ENCODE peak calls at places on chromosomes 16 and 17, in nine cellular contexts. F is smooth muscle cell of the brain vasculature; P is tibial nerve; A is DMS153; L is A549; Q is NAMALWA; Y is activated T-cell treated with anti-CD3 and anti-CD28 coated beads, Interleukin-2, amount 50 U/mL, for 4 hours; T is HCEC 1CT; X is NCI-H1048. V is an unnamed sample.

GRCh38 chr17:2207815-2208515 is 95.6 kb downstream of the SMG6 start:
- DNase-seq in X (no peak), L (no peak), F (no peak), T (no peak), A (no peak), P (no peak), Q (no peak), Y (no peak), V (no peak)

GRCh38 chr17:62693616-62694415 is 66.3 kb downstream of the MRC2 start:
- DNase-seq in Y (no peak), T (no peak), F (no peak), A (no peak), P (no peak), Q (peak; percentile 37), X (no peak), L (no peak), V (no peak)

GRCh38 chr16:66026211-66026610 is 340.3 kb upstream of the CDH5 start:
- DNase-seq in F (no peak), Y (no peak), A (no peak), X (no peak), P (no peak), Q (no peak), T (no peak), L (peak; percentile 5), V (peak; percentile 15)

GRCh38 chr17:18116078-18116477 is 7.5 kb downstream of the MYO15A start:
- DNase-seq in X (no peak), L (no peak), T (no peak), Q (no peak), Y (no peak), P (no peak), F (no peak), A (no peak), V (no peak)

GRCh38 chr17:70168044-70168978 is 1.0 kb upstream of the KCNJ2 start:
- DNase-seq in P (peak; percentile 27), Y (no peak), X (no peak), L (peak; percentile 80), A (peak; percentile 44), Q (peak; percentile 26), T (peak; percentile 76), F (no peak), V (peak; percentile 59)

GRCh38 chr16:48029768-48030167 is 126.0 kb downstream of the ABCC12 start:
- DNase-seq in P (no peak), X (no peak), L (no peak), Y (no peak), T (no peak), A (no peak), F (no peak), Q (no peak), V (no peak)

GRCh38 chr17:48575066-48575582 is 3.0 kb downstream of the HOXB4 start:
- DNase-seq in Q (no peak), P (no peak), X (no peak), L (no peak), T (peak; percentile 54), A (peak; percentile 90), Y (no peak), F (no peak), V (no peak)

GRCh38 chr17:50064253-50064991 is 8.5 kb downstream of the ITGA3 start:
- DNase-seq in Q (no peak), F (peak; percentile 60), L (peak; percentile 94), Y (no peak), T (peak; percentile 99), P (no peak), X (no peak), A (no peak), V (peak; percentile 100)

GRCh38 chr17:75476274-75476673 is 19.8 kb downstream of the TMEM94 start:
- DNase-seq in Q (no peak), F (no peak), X (no peak), T (no peak), A (no peak), P (no peak), Y (no peak), L (no peak), V (no peak)

GRCh38 chr16:12271006-12271405 is 294.5 kb downstream of the SNX29 start:
- DNase-seq in L (peak; percentile 39), Y (no peak), T (peak; percentile 53), P (no peak), X (no peak), F (no peak), A (peak; percentile 44), Q (no peak), V (peak; percentile 59)

GRCh38 chr17:39244600-39245570 is 19.1 kb upstream of the STAC2 start:
- DNase-seq in X (peak; percentile 68), T (peak; percentile 64), Y (peak; percentile 90), F (peak; percentile 76), Q (peak; percentile 91), L (peak; percentile 91), P (peak; percentile 87), A (peak; percentile 77), V (peak; percentile 81)

GRCh38 chr17:77234695-77235094 is 93.9 kb downstream of the SEC14L1 start:
- DNase-seq in X (no peak), T (no peak), L (no peak), F (no peak), A (no peak), Y (no peak), P (no peak), Q (no peak), V (no peak)

GRCh38 chr17:77117415-77117814 is 23.4 kb upstream of the SEC14L1 start:
- DNase-seq in X (no peak), A (no peak), F (no peak), L (no peak), P (no peak), Q (no peak), Y (no peak), T (no peak), V (no peak)

GRCh38 chr16:74275031-74275636 is 21.5 kb upstream of the PSMD7 start:
- DNase-seq in P (no peak), A (peak; percentile 25), T (peak; percentile 30), Q (peak; percentile 57), Y (no peak), F (no peak), L (peak; percentile 44), X (no peak), V (peak; percentile 15)

GRCh38 chr17:80656590-80656989 is 112.0 kb downstream of the RPTOR start:
- DNase-seq in X (no peak), P (no peak), Q (no peak), A (no peak), F (no peak), T (no peak), Y (no peak), L (no peak), V (no peak)

GRCh38 chr17:47844230-47844629 is 3.2 kb upstream of the SCRN2 start:
- DNase-seq in P (no peak), Y (no peak), A (no peak), F (no peak), L (no peak), Q (no peak), T (no peak), X (no peak), V (no peak)

GRCh38 chr17:82283208-82283749 is 9.8 kb upstream of the CSNK1D start:
- DNase-seq in F (no peak), L (peak; percentile 69), Q (no peak), P (no peak), Y (peak; percentile 32), A (peak; percentile 64), T (peak; percentile 95), X (no peak), V (peak; percentile 98)

V was measured in EL.